ENCODE peak calls at places on chromosomes 4 and X, in nine cellular contexts. T is left cardiac atrium; R is ovary; P is stimulated activated CD4-positive, alpha-beta T cell treated with anti-CD3 and anti-CD28 coated beads, Interleukin-4, amount 100 ng/mL, for 48 hours; G is MV-4-11; H is heart right ventricle; X is activated T-helper 1 cell treated with Interleukin-2 at 50 U/mL for 16 hours; L is LHCN-M2; D is fibroblast of pulmonary artery. F is an unnamed sample.
A peak's percentile ranks its signal among the peaks of the same experiment; 100 is the strongest.

GRCh38 chrX:98338544-98338943 is 1454.8 kb downstream of the RPA4 start:
- DNase-seq in T (no peak), R (no peak), P (no peak), G (no peak), H (no peak), X (no peak), L (no peak), D (no peak), F (no peak)

GRCh38 chrX:63475200-63475599 is 124.1 kb upstream of the SPIN4 start:
- DNase-seq in T (no peak), R (no peak), P (no peak), G (peak; percentile 0), H (no peak), X (no peak), L (peak; percentile 9), D (peak; percentile 1), F (peak; percentile 37)

GRCh38 chr4:132108784-132109183 is 1040.3 kb upstream of the PCDH10 start:
- DNase-seq in T (no peak), R (no peak), P (no peak), G (no peak), H (no peak), X (no peak), L (no peak), D (peak; percentile 53), F (no peak)

GRCh38 chr4:161256716-161257115 is 907.1 kb downstream of the FSTL5 start:
- DNase-seq in T (no peak), R (no peak), P (no peak), G (no peak), H (no peak), X (no peak), L (peak; percentile 43), D (no peak), F (peak; percentile 32)

GRCh38 chrX:47991263-47992092 is 12.3 kb downstream of the ZNF182 start:
- DNase-seq in T (no peak), R (no peak), P (no peak), G (peak; percentile 45), H (no peak), X (no peak), L (peak; percentile 87), D (peak; percentile 38), F (peak; percentile 34)

GRCh38 chr4:25448379-25449109 is 71.5 kb downstream of the ANAPC4 start:
- DNase-seq in T (no peak), R (no peak), P (no peak), G (no peak), H (no peak), X (no peak), L (peak; percentile 12), D (peak; percentile 50), F (no peak)

GRCh38 chrX:130975947-130976346 is 72.9 kb upstream of the ENOX2 start:
- DNase-seq in T (no peak), R (no peak), P (peak; percentile 8), G (peak; percentile 45), H (no peak), X (no peak), L (peak; percentile 33), D (peak; percentile 52), F (peak; percentile 45)

GRCh38 chr4:108874806-108875205 is 112.0 kb upstream of the ETNPPL start:
- DNase-seq in T (no peak), R (no peak), P (no peak), G (no peak), H (no peak), X (no peak), L (no peak), D (no peak), F (no peak)

GRCh38 chr4:62210521-62210920 is 1010.4 kb downstream of the ADGRL3 start:
- DNase-seq in T (no peak), R (no peak), P (no peak), G (no peak), H (no peak), X (no peak), L (no peak), D (no peak), F (no peak)

GRCh38 chr4:78710536-78710935 is 65.6 kb upstream of the BMP2K start:
- DNase-seq in T (no peak), R (no peak), P (no peak), G (no peak), H (no peak), X (no peak), L (peak; percentile 74), D (no peak), F (no peak)

GRCh38 chr4:159010100-159010499 is 92.8 kb upstream of the RAPGEF2 start:
- DNase-seq in T (no peak), R (no peak), P (no peak), G (no peak), H (no peak), X (no peak), L (no peak), D (no peak), F (no peak)

GRCh38 chrX:111005151-111005550 is 90.8 kb upstream of the PAK3 start:
- DNase-seq in T (no peak), R (no peak), P (no peak), G (no peak), H (no peak), X (no peak), L (no peak), D (no peak), F (no peak)

GRCh38 chr4:89222171-89222570 is 85.4 kb downstream of the GPRIN3 start:
- DNase-seq in T (no peak), R (no peak), P (no peak), G (no peak), H (no peak), X (no peak), L (no peak), D (no peak), F (no peak)

GRCh38 chr4:4694296-4694772 is 152.5 kb upstream of the STX18 start:
- DNase-seq in T (peak; percentile 24), R (peak; percentile 64), P (no peak), G (no peak), H (peak; percentile 33), X (no peak), L (no peak), D (no peak), F (no peak)

GRCh38 chrX:21382715-21383114 is 8.5 kb downstream of the CNKSR2 start:
- DNase-seq in T (no peak), R (no peak), P (no peak), G (no peak), H (no peak), X (no peak), L (no peak), D (peak; percentile 2), F (peak; percentile 29)

GRCh38 chrX:19245711-19246269 is 97.9 kb upstream of the PDHA1 start:
- DNase-seq in T (no peak), R (no peak), P (no peak), G (no peak), H (no peak), X (no peak), L (peak; percentile 0), D (no peak), F (no peak)

GRCh38 chrX:3295731-3296130 is 50.7 kb downstream of the MXRA5 start:
- DNase-seq in T (no peak), R (no peak), P (no peak), G (no peak), H (no peak), X (no peak), L (no peak), D (no peak), F (no peak)

GRCh38 chrX:37060999-37061398 is 52.8 kb downstream of the FAM47C start:
- DNase-seq in T (no peak), R (no peak), P (no peak), G (peak; percentile 43), H (no peak), X (no peak), L (peak; percentile 49), D (peak; percentile 56), F (peak; percentile 71)

GRCh38 chr4:186307497-186307896 is 41.5 kb downstream of the F11 start:
- DNase-seq in T (no peak), R (no peak), P (no peak), G (no peak), H (no peak), X (no peak), L (no peak), D (no peak), F (no peak)

GRCh38 chr4:77493829-77494551 is 111.6 kb upstream of the CXCL13 start:
- DNase-seq in T (no peak), R (no peak), P (no peak), G (peak; percentile 50), H (no peak), X (no peak), L (peak; percentile 37), D (no peak), F (no peak)

GRCh38 chrX:49166914-49167739 is 4.6 kb downstream of the MAGIX start:
- DNase-seq in T (peak; percentile 80), R (peak; percentile 60), P (peak; percentile 56), G (peak; percentile 90), H (peak; percentile 74), X (peak; percentile 58), L (peak; percentile 85), D (peak; percentile 79), F (peak; percentile 96)

GRCh38 chr4:78659264-78659663 is 107.7 kb downstream of the ANXA3 start:
- DNase-seq in T (no peak), R (no peak), P (no peak), G (no peak), H (no peak), X (no peak), L (peak; percentile 31), D (peak; percentile 71), F (no peak)

GRCh38 chr4:84718699-84719098 is 135.8 kb downstream of the CDS1 start:
- DNase-seq in T (no peak), R (no peak), P (no peak), G (no peak), H (no peak), X (no peak), L (no peak), D (peak; percentile 17), F (no peak)

GRCh38 chr4:51842167-51842553 is 793 bp upstream of the DCUN1D4 start:
- DNase-seq in T (peak; percentile 50), R (no peak), P (no peak), G (peak; percentile 35), H (peak; percentile 14), X (no peak), L (no peak), D (peak; percentile 38), F (no peak)

GRCh38 chr4:22301253-22301652 is 214.6 kb downstream of the ADGRA3 start:
- DNase-seq in T (no peak), R (no peak), P (no peak), G (no peak), H (no peak), X (no peak), L (no peak), D (no peak), F (no peak)

GRCh38 chrX:16832301-16832700 is 37.9 kb downstream of the RBBP7 start:
- DNase-seq in T (no peak), R (no peak), P (no peak), G (no peak), H (no peak), X (no peak), L (no peak), D (no peak), F (no peak)

GRCh38 chr4:84582302-84582987 is 482 bp upstream of the CDS1 start:
- DNase-seq in T (peak; percentile 86), R (peak; percentile 97), P (peak; percentile 78), G (peak; percentile 13), H (peak; percentile 83), X (peak; percentile 85), L (peak; percentile 34), D (peak; percentile 46), F (peak; percentile 88)

GRCh38 chr4:183876268-183876934 is 28.7 kb upstream of the STOX2 start:
- DNase-seq in T (peak; percentile 89), R (peak; percentile 86), P (no peak), G (no peak), H (peak; percentile 88), X (no peak), L (peak; percentile 31), D (peak; percentile 91), F (no peak)

GRCh38 chr4:109164011-109164410 is 138.4 kb downstream of the COL25A1 start:
- DNase-seq in T (no peak), R (no peak), P (no peak), G (no peak), H (no peak), X (no peak), L (peak; percentile 15), D (peak; percentile 60), F (no peak)

GRCh38 chr4:3527101-3527913 is 4.9 kb downstream of the LRPAP1 start:
- DNase-seq in T (no peak), R (no peak), P (no peak), G (no peak), H (no peak), X (no peak), L (no peak), D (no peak), F (no peak)

GRCh38 chr4:88257726-88258125 is 26.6 kb downstream of the PPM1K start:
- DNase-seq in T (no peak), R (no peak), P (no peak), G (no peak), H (no peak), X (no peak), L (no peak), D (no peak), F (no peak)

F was measured in KBM-7.